ENCODE peak calls at places on chromosomes 11 and 22, in seven cellular contexts. Z is occipital lobe, H is T-helper 2 cell, Y is A549, K is ELR, E is lung microvascular endothelial cell, G is Karpas-422. I is an unnamed sample.

GRCh38 chr22:22916215-22916951 is 28.8 kb downstream of the IGLL5 start:
- DNase-seq in Z (no peak), H (no peak), Y (no peak), K (no peak), E (no peak), G (no peak), I (no peak)

GRCh38 chr11:107545101-107545514 is 20.4 kb downstream of the ALKBH8 start:
- DNase-seq in Z (no peak), H (no peak), Y (no peak), K (peak), E (peak), G (no peak), I (no peak)

GRCh38 chr11:125425601-125426000 is 70.5 kb downstream of the FEZ1 start:
- DNase-seq in Z (no peak), H (no peak), Y (no peak), K (no peak), E (no peak), G (no peak), I (no peak)

GRCh38 chr11:73147771-73148681 is 5.9 kb upstream of the FCHSD2 start:
- DNase-seq in Z (peak), H (no peak), Y (no peak), K (no peak), E (peak), G (no peak), I (peak)

GRCh38 chr22:44088976-44089570 is 65.0 kb downstream of the PARVB start:
- DNase-seq in Z (peak), H (no peak), Y (no peak), K (no peak), E (no peak), G (no peak), I (peak)

GRCh38 chr11:19419813-19420212 is 179.1 kb upstream of the E2F8 start:
- DNase-seq in Z (no peak), H (no peak), Y (no peak), K (no peak), E (no peak), G (no peak), I (no peak)

GRCh38 chr11:16925495-16926065 is 88.6 kb downstream of the PLEKHA7 start:
- DNase-seq in Z (no peak), H (peak), Y (peak), K (no peak), E (peak), G (no peak), I (peak)

GRCh38 chr11:67053896-67054850 is 2.5 kb upstream of the RHOD start:
- DNase-seq in Z (no peak), H (no peak), Y (peak), K (peak), E (peak), G (peak), I (no peak)

GRCh38 chr11:102664001-102664752 is 39.0 kb upstream of the MMP20 start:
- DNase-seq in Z (no peak), H (no peak), Y (no peak), K (peak), E (no peak), G (peak), I (no peak)

GRCh38 chr22:37058917-37059701 is 7.6 kb downstream of the KCTD17 start:
- DNase-seq in Z (no peak), H (no peak), Y (no peak), K (no peak), E (no peak), G (no peak), I (no peak)

GRCh38 chr11:77107950-77108349 is 5.3 kb downstream of the OMP start:
- DNase-seq in Z (peak), H (no peak), Y (peak), K (peak), E (no peak), G (peak), I (no peak)

GRCh38 chr11:115920087-115920461 is 415.9 kb upstream of the CADM1 start:
- DNase-seq in Z (no peak), H (no peak), Y (no peak), K (no peak), E (no peak), G (no peak), I (no peak)

GRCh38 chr11:416757-417621 is 2.2 kb upstream of the SIGIRR start:
- DNase-seq in Z (no peak), H (peak), Y (no peak), K (peak), E (no peak), G (no peak), I (peak)

GRCh38 chr11:105923814-105924213 is 98.2 kb downstream of the MSANTD4 start:
- DNase-seq in Z (no peak), H (no peak), Y (no peak), K (peak), E (peak), G (no peak), I (no peak)

GRCh38 chr11:32420937-32421532 is 14.3 kb downstream of the WT1 start:
- DNase-seq in Z (no peak), H (peak), Y (no peak), K (peak), E (no peak), G (no peak), I (peak)

GRCh38 chr11:112175596-112175947 is 260 bp downstream of the BCO2 start:
- DNase-seq in Z (no peak), H (no peak), Y (no peak), K (peak), E (no peak), G (no peak), I (no peak)

GRCh38 chr11:64036081-64037026 is 623 bp downstream of the FLRT1 start:
- DNase-seq in Z (peak), H (no peak), Y (no peak), K (peak), E (peak), G (no peak), I (peak)

GRCh38 chr11:6249822-6250555 is 9.6 kb upstream of the CCKBR start:
- DNase-seq in Z (peak), H (no peak), Y (peak), K (peak), E (peak), G (no peak), I (peak)

GRCh38 chr11:102850973-102851745 is 7.8 kb upstream of the MMP3 start:
- DNase-seq in Z (no peak), H (no peak), Y (no peak), K (peak), E (no peak), G (no peak), I (no peak)

GRCh38 chr11:557328-558132 is 3.0 kb downstream of the LMNTD2 start:
- DNase-seq in Z (no peak), H (no peak), Y (no peak), K (no peak), E (no peak), G (no peak), I (no peak)

GRCh38 chr11:120750647-120751419 is 239.3 kb downstream of the GRIK4 start:
- DNase-seq in Z (no peak), H (no peak), Y (no peak), K (no peak), E (no peak), G (no peak), I (no peak)

GRCh38 chr11:30474151-30474954 is 111.8 kb downstream of the MPPED2 start:
- DNase-seq in Z (no peak), H (no peak), Y (no peak), K (no peak), E (no peak), G (no peak), I (no peak)

GRCh38 chr11:17508306-17508705 is 31.7 kb upstream of the ABCC8 start:
- DNase-seq in Z (no peak), H (no peak), Y (no peak), K (peak), E (no peak), G (no peak), I (no peak)

GRCh38 chr11:70378506-70379134 is 19.7 kb upstream of the CTTN start:
- DNase-seq in Z (no peak), H (no peak), Y (no peak), K (no peak), E (no peak), G (peak), I (no peak)

GRCh38 chr11:96506953-96507354 is 117.1 kb downstream of the JRKL start:
- DNase-seq in Z (no peak), H (no peak), Y (no peak), K (no peak), E (no peak), G (no peak), I (no peak)

GRCh38 chr11:12599408-12600143 is 74.6 kb upstream of the TEAD1 start:
- DNase-seq in Z (no peak), H (no peak), Y (peak), K (peak), E (peak), G (peak), I (peak)

GRCh38 chr22:42645938-42646568 is 3.1 kb downstream of the CYB5R3 start:
- DNase-seq in Z (no peak), H (no peak), Y (no peak), K (no peak), E (no peak), G (no peak), I (no peak)

GRCh38 chr11:96393753-96394348 is 4.0 kb downstream of the JRKL start:
- DNase-seq in Z (no peak), H (no peak), Y (peak), K (peak), E (peak), G (peak), I (no peak)

GRCh38 chr11:115696472-115697011 is 192.3 kb upstream of the CADM1 start:
- DNase-seq in Z (no peak), H (no peak), Y (no peak), K (no peak), E (no peak), G (no peak), I (peak)

GRCh38 chr11:44565746-44566558 is 489 bp downstream of the CD82 start:
- DNase-seq in Z (no peak), H (no peak), Y (no peak), K (no peak), E (no peak), G (no peak), I (no peak)

GRCh38 chr11:46729110-46730027 is 10.4 kb downstream of the F2 start:
- DNase-seq in Z (no peak), H (no peak), Y (no peak), K (peak), E (no peak), G (no peak), I (no peak)

GRCh38 chr11:35796542-35796941 is 134.0 kb downstream of the TRIM44 start:
- DNase-seq in Z (no peak), H (no peak), Y (no peak), K (peak), E (peak), G (no peak), I (no peak)

I was measured in heart left ventricle.